ENCODE peak calls at places on chromosome 10, in four cellular contexts. N is PC-9, G is SIG-M5, W is NCI-H1436 treated with DMSO at 0.1 percent for 48 hours. J is an unnamed sample.

GRCh38 chr10:29473411-29474100 is 161.2 kb downstream of the SVIL start:
- DNase-seq in N (no peak), G (no peak), W (no peak), J (no peak)

GRCh38 chr10:35447693-35448407 is 111.5 kb downstream of the CCNY start:
- DNase-seq in N (peak), G (no peak), W (no peak), J (no peak)

GRCh38 chr10:87861566-87861952 is 1.8 kb downstream of the KLLN start:
- DNase-seq in N (peak), G (no peak), W (no peak), J (peak)

GRCh38 chr10:6045600-6046457 is 16.3 kb downstream of the IL2RA start:
- DNase-seq in N (no peak), G (no peak), W (no peak), J (no peak)

GRCh38 chr10:25974897-25975459 is 40.9 kb downstream of the MYO3A start:
- DNase-seq in N (no peak), G (no peak), W (no peak), J (no peak)

GRCh38 chr10:104323085-104323484 is 15.2 kb downstream of the ITPRIP start:
- DNase-seq in N (no peak), G (no peak), W (no peak), J (no peak)

GRCh38 chr10:43075612-43076003 is 1.3 kb upstream of the RET start:
- DNase-seq in N (no peak), G (no peak), W (no peak), J (no peak)

GRCh38 chr10:26550774-26551526 is 112.8 kb downstream of the APBB1IP start:
- DNase-seq in N (no peak), G (no peak), W (no peak), J (no peak)

GRCh38 chr10:110609592-110609991 is 34.5 kb upstream of the RBM20 start:
- DNase-seq in N (no peak), G (no peak), W (peak), J (no peak)